ENCODE peak calls at places on chromosomes 4 and X, in seven cellular contexts. One of them, this sample, is unnamed.

GRCh38 chrX:152895724-152896420 is 2.0 kb upstream of the ZNF185 start:
- DNase-seq in endothelial cell: no peak
- DNase-seq in activated CD4-positive, alpha-beta memory T cell treated with anti-CD3 and anti-CD28 coated beads for 36 hours: no peak
- DNase-seq in T-helper 17 cell: no peak
- DNase-seq in activated T-cell treated with anti-CD3 and anti-CD28 coated beads, Interleukin-2, amount 50 U/mL, for 48 hours: no peak
- DNase-seq in stimulated activated CD4-positive, alpha-beta T cell treated with anti-CD3 and anti-CD28 coated beads, Interleukin-4, amount 100 ng/mL, for 48 hours: no peak
- DNase-seq in skeletal muscle cell: no peak
- DNase-seq in this sample: no peak

GRCh38 chr4:38482696-38483095 is 181.3 kb upstream of the KLF3 start:
- DNase-seq in endothelial cell: no peak
- DNase-seq in activated CD4-positive, alpha-beta memory T cell treated with anti-CD3 and anti-CD28 coated beads for 36 hours: no peak
- DNase-seq in T-helper 17 cell: no peak
- DNase-seq in activated T-cell treated with anti-CD3 and anti-CD28 coated beads, Interleukin-2, amount 50 U/mL, for 48 hours: no peak
- DNase-seq in stimulated activated CD4-positive, alpha-beta T cell treated with anti-CD3 and anti-CD28 coated beads, Interleukin-4, amount 100 ng/mL, for 48 hours: no peak
- DNase-seq in skeletal muscle cell: no peak
- DNase-seq in this sample: no peak

GRCh38 chr4:168712316-168712855 is 215.5 kb downstream of the PALLD start:
- DNase-seq in endothelial cell: no peak
- DNase-seq in activated CD4-positive, alpha-beta memory T cell treated with anti-CD3 and anti-CD28 coated beads for 36 hours: no peak
- DNase-seq in T-helper 17 cell: no peak
- DNase-seq in activated T-cell treated with anti-CD3 and anti-CD28 coated beads, Interleukin-2, amount 50 U/mL, for 48 hours: no peak
- DNase-seq in stimulated activated CD4-positive, alpha-beta T cell treated with anti-CD3 and anti-CD28 coated beads, Interleukin-4, amount 100 ng/mL, for 48 hours: no peak
- DNase-seq in skeletal muscle cell: no peak
- DNase-seq in this sample: no peak

GRCh38 chrX:20362268-20363002 is 95.7 kb upstream of the RPS6KA3 start:
- DNase-seq in endothelial cell: no peak
- DNase-seq in activated CD4-positive, alpha-beta memory T cell treated with anti-CD3 and anti-CD28 coated beads for 36 hours: no peak
- DNase-seq in T-helper 17 cell: no peak
- DNase-seq in activated T-cell treated with anti-CD3 and anti-CD28 coated beads, Interleukin-2, amount 50 U/mL, for 48 hours: no peak
- DNase-seq in stimulated activated CD4-positive, alpha-beta T cell treated with anti-CD3 and anti-CD28 coated beads, Interleukin-4, amount 100 ng/mL, for 48 hours: no peak
- DNase-seq in skeletal muscle cell: peak
- DNase-seq in this sample: no peak

GRCh38 chr4:85603437-85604336 is 128.7 kb downstream of the ARHGAP24 start:
- DNase-seq in endothelial cell: no peak
- DNase-seq in activated CD4-positive, alpha-beta memory T cell treated with anti-CD3 and anti-CD28 coated beads for 36 hours: no peak
- DNase-seq in T-helper 17 cell: no peak
- DNase-seq in activated T-cell treated with anti-CD3 and anti-CD28 coated beads, Interleukin-2, amount 50 U/mL, for 48 hours: no peak
- DNase-seq in stimulated activated CD4-positive, alpha-beta T cell treated with anti-CD3 and anti-CD28 coated beads, Interleukin-4, amount 100 ng/mL, for 48 hours: no peak
- DNase-seq in skeletal muscle cell: peak
- DNase-seq in this sample: no peak

GRCh38 chr4:126614456-126614855 is 1018.3 kb upstream of the INTU start:
- DNase-seq in endothelial cell: no peak
- DNase-seq in activated CD4-positive, alpha-beta memory T cell treated with anti-CD3 and anti-CD28 coated beads for 36 hours: no peak
- DNase-seq in T-helper 17 cell: no peak
- DNase-seq in activated T-cell treated with anti-CD3 and anti-CD28 coated beads, Interleukin-2, amount 50 U/mL, for 48 hours: no peak
- DNase-seq in stimulated activated CD4-positive, alpha-beta T cell treated with anti-CD3 and anti-CD28 coated beads, Interleukin-4, amount 100 ng/mL, for 48 hours: no peak
- DNase-seq in skeletal muscle cell: no peak
- DNase-seq in this sample: no peak

GRCh38 chrX:152936306-152936705 is 38.4 kb downstream of the ZNF185 start:
- DNase-seq in endothelial cell: no peak
- DNase-seq in activated CD4-positive, alpha-beta memory T cell treated with anti-CD3 and anti-CD28 coated beads for 36 hours: no peak
- DNase-seq in T-helper 17 cell: no peak
- DNase-seq in activated T-cell treated with anti-CD3 and anti-CD28 coated beads, Interleukin-2, amount 50 U/mL, for 48 hours: no peak
- DNase-seq in stimulated activated CD4-positive, alpha-beta T cell treated with anti-CD3 and anti-CD28 coated beads, Interleukin-4, amount 100 ng/mL, for 48 hours: no peak
- DNase-seq in skeletal muscle cell: no peak
- DNase-seq in this sample: no peak

GRCh38 chr4:472881-473574 is 25.9 kb downstream of the ZNF721 start:
- DNase-seq in endothelial cell: peak
- DNase-seq in activated CD4-positive, alpha-beta memory T cell treated with anti-CD3 and anti-CD28 coated beads for 36 hours: peak
- DNase-seq in T-helper 17 cell: no peak
- DNase-seq in activated T-cell treated with anti-CD3 and anti-CD28 coated beads, Interleukin-2, amount 50 U/mL, for 48 hours: no peak
- DNase-seq in stimulated activated CD4-positive, alpha-beta T cell treated with anti-CD3 and anti-CD28 coated beads, Interleukin-4, amount 100 ng/mL, for 48 hours: no peak
- DNase-seq in skeletal muscle cell: no peak
- DNase-seq in this sample: no peak

GRCh38 chr4:152778656-152779512 is 646 bp downstream of the TIGD4 start:
- DNase-seq in endothelial cell: peak
- DNase-seq in activated CD4-positive, alpha-beta memory T cell treated with anti-CD3 and anti-CD28 coated beads for 36 hours: peak
- DNase-seq in T-helper 17 cell: peak
- DNase-seq in activated T-cell treated with anti-CD3 and anti-CD28 coated beads, Interleukin-2, amount 50 U/mL, for 48 hours: peak
- DNase-seq in stimulated activated CD4-positive, alpha-beta T cell treated with anti-CD3 and anti-CD28 coated beads, Interleukin-4, amount 100 ng/mL, for 48 hours: peak
- DNase-seq in skeletal muscle cell: no peak
- DNase-seq in this sample: peak

GRCh38 chrX:2550288-2551020 is 49.7 kb upstream of the DHRSX start:
- DNase-seq in endothelial cell: no peak
- DNase-seq in activated CD4-positive, alpha-beta memory T cell treated with anti-CD3 and anti-CD28 coated beads for 36 hours: no peak
- DNase-seq in T-helper 17 cell: no peak
- DNase-seq in activated T-cell treated with anti-CD3 and anti-CD28 coated beads, Interleukin-2, amount 50 U/mL, for 48 hours: no peak
- DNase-seq in stimulated activated CD4-positive, alpha-beta T cell treated with anti-CD3 and anti-CD28 coated beads, Interleukin-4, amount 100 ng/mL, for 48 hours: no peak
- DNase-seq in skeletal muscle cell: no peak
- DNase-seq in this sample: no peak

GRCh38 chr4:57044996-57045395 is 65.2 kb downstream of the IGFBP7 start:
- DNase-seq in endothelial cell: no peak
- DNase-seq in activated CD4-positive, alpha-beta memory T cell treated with anti-CD3 and anti-CD28 coated beads for 36 hours: no peak
- DNase-seq in T-helper 17 cell: no peak
- DNase-seq in activated T-cell treated with anti-CD3 and anti-CD28 coated beads, Interleukin-2, amount 50 U/mL, for 48 hours: no peak
- DNase-seq in stimulated activated CD4-positive, alpha-beta T cell treated with anti-CD3 and anti-CD28 coated beads, Interleukin-4, amount 100 ng/mL, for 48 hours: no peak
- DNase-seq in skeletal muscle cell: no peak
- DNase-seq in this sample: no peak

GRCh38 chr4:165359501-165359900 is 19.3 kb upstream of the CPE start:
- DNase-seq in endothelial cell: no peak
- DNase-seq in activated CD4-positive, alpha-beta memory T cell treated with anti-CD3 and anti-CD28 coated beads for 36 hours: no peak
- DNase-seq in T-helper 17 cell: no peak
- DNase-seq in activated T-cell treated with anti-CD3 and anti-CD28 coated beads, Interleukin-2, amount 50 U/mL, for 48 hours: no peak
- DNase-seq in stimulated activated CD4-positive, alpha-beta T cell treated with anti-CD3 and anti-CD28 coated beads, Interleukin-4, amount 100 ng/mL, for 48 hours: no peak
- DNase-seq in skeletal muscle cell: no peak
- DNase-seq in this sample: no peak

GRCh38 chr4:24195976-24196736 is 306.3 kb upstream of the PPARGC1A start:
- DNase-seq in endothelial cell: no peak
- DNase-seq in activated CD4-positive, alpha-beta memory T cell treated with anti-CD3 and anti-CD28 coated beads for 36 hours: no peak
- DNase-seq in T-helper 17 cell: no peak
- DNase-seq in activated T-cell treated with anti-CD3 and anti-CD28 coated beads, Interleukin-2, amount 50 U/mL, for 48 hours: no peak
- DNase-seq in stimulated activated CD4-positive, alpha-beta T cell treated with anti-CD3 and anti-CD28 coated beads, Interleukin-4, amount 100 ng/mL, for 48 hours: no peak
- DNase-seq in skeletal muscle cell: no peak
- DNase-seq in this sample: no peak

GRCh38 chr4:5808081-5808741 is 84.7 kb downstream of the CRMP1 start:
- DNase-seq in endothelial cell: no peak
- DNase-seq in activated CD4-positive, alpha-beta memory T cell treated with anti-CD3 and anti-CD28 coated beads for 36 hours: no peak
- DNase-seq in T-helper 17 cell: no peak
- DNase-seq in activated T-cell treated with anti-CD3 and anti-CD28 coated beads, Interleukin-2, amount 50 U/mL, for 48 hours: no peak
- DNase-seq in stimulated activated CD4-positive, alpha-beta T cell treated with anti-CD3 and anti-CD28 coated beads, Interleukin-4, amount 100 ng/mL, for 48 hours: no peak
- DNase-seq in skeletal muscle cell: no peak
- DNase-seq in this sample: no peak